ENCODE peak calls at places on chromosomes 3 and 15, in five cellular contexts. J is RPMI8226, F is astrocyte, Z is choroid plexus epithelial cell, N is adipocyte. Y is an unnamed sample.

GRCh38 chr15:64096486-64097431 is 977 bp downstream of the SNX1 start:
- DNase-seq in Z (peak), J (peak), F (peak), N (peak), Y (peak)

GRCh38 chr3:194675680-194676079 is 3.7 kb upstream of the LSG1 start:
- DNase-seq in F (no peak), J (no peak), N (no peak), Z (no peak), Y (no peak)

GRCh38 chr3:33980252-33980651 is 181.8 kb downstream of the PDCD6IP start:
- DNase-seq in F (peak), N (peak), Z (peak), J (no peak), Y (peak)

GRCh38 chr15:39304931-39305728 is 275.7 kb upstream of the THBS1 start:
- DNase-seq in F (peak), Z (no peak), J (no peak), N (no peak), Y (no peak)

GRCh38 chr3:84601303-84601702 is 357.5 kb upstream of the CADM2 start:
- DNase-seq in J (peak), F (no peak), Z (peak), N (no peak), Y (no peak)

GRCh38 chr15:70856884-70857546 is 3.1 kb upstream of the LARP6 start:
- DNase-seq in N (peak), F (peak), Z (peak), J (no peak), Y (peak)

GRCh38 chr3:173395073-173395411 is 2.5 kb upstream of the NLGN1 start:
- DNase-seq in Z (no peak), F (no peak), N (no peak), J (no peak), Y (no peak)

GRCh38 chr3:43691120-43692002 is 623 bp downstream of the ABHD5 start:
- DNase-seq in J (peak), F (peak), Z (peak), N (peak), Y (peak)

GRCh38 chr3:80040113-80040512 is 272.3 kb upstream of the ROBO1 start:
- DNase-seq in J (no peak), N (peak), F (peak), Z (peak), Y (no peak)

GRCh38 chr3:104396974-104397669 is 969.6 kb upstream of the ALCAM start:
- DNase-seq in Z (peak), F (peak), J (no peak), N (peak), Y (no peak)

GRCh38 chr3:69385723-69386483 is at the start of gene FRMD4B:
- DNase-seq in Z (peak), F (peak), N (peak), J (peak), Y (peak)

GRCh38 chr3:2514031-2514430 is 415.4 kb downstream of the CNTN4 start:
- DNase-seq in Z (no peak), J (no peak), F (no peak), N (no peak), Y (no peak)

GRCh38 chr3:114447950-114448479 is 154.2 kb downstream of the TIGIT start:
- DNase-seq in J (no peak), Z (no peak), N (no peak), F (no peak), Y (no peak)

GRCh38 chr3:12796171-12797123 is at the start of gene CAND2:
- DNase-seq in J (peak), Z (peak), F (peak), N (peak), Y (peak)

Y was measured in mesenchymal stem cell.